ENCODE peak calls at places on chromosome 19, in ten cellular contexts. M is iris pigment epithelial cell; D is fibroblast of the aortic adventitia; W is NCI-H187; K is DND-41; Z is T-cell; G is WERI-Rb-1; R is stimulated activated CD8-positive, alpha-beta memory T cell treated with anti-CD3 and anti-CD28 coated beads, Interleukin-7, amount 100 ng/mL, for 1 hour; L is SW480; E is stimulated activated CD4-positive, alpha-beta T cell treated with anti-CD3 and anti-CD28 coated beads, Interleukin-12 subunit alpha, Interleukin-12 subunit beta, amount 100 ng/mL, for 24 hours. Q is an unnamed sample.

GRCh38 chr19:952680-953500 is 27.1 kb downstream of the ARID3A start:
- DNase-seq in E (no peak), D (no peak), G (no peak), Z (no peak), K (no peak), W (no peak), M (peak), L (no peak), R (no peak), Q (no peak)

GRCh38 chr19:58059003-58059671 is at the start of gene ZNF135:
- DNase-seq in D (peak), M (peak), L (no peak), G (peak), K (peak), R (peak), Z (peak), W (no peak), E (peak), Q (no peak)

GRCh38 chr19:8340341-8341096 is 2.5 kb downstream of the KANK3 start:
- DNase-seq in R (no peak), M (no peak), G (no peak), W (no peak), L (no peak), Z (no peak), K (no peak), E (no peak), D (no peak), Q (no peak)

GRCh38 chr19:8336072-8336569 is 6.9 kb downstream of the KANK3 start:
- DNase-seq in E (no peak), K (no peak), G (no peak), D (no peak), W (no peak), Z (no peak), L (no peak), M (no peak), R (no peak), Q (no peak)

GRCh38 chr19:4372630-4373367 is 27.5 kb downstream of the SH3GL1 start:
- DNase-seq in D (no peak), M (no peak), Z (no peak), K (no peak), R (no peak), W (no peak), E (no peak), G (no peak), L (no peak), Q (no peak)

GRCh38 chr19:42216653-42217521 is 590 bp downstream of the DEDD2 start:
- DNase-seq in D (peak), R (no peak), G (peak), E (no peak), K (peak), W (no peak), Z (peak), L (peak), M (peak), Q (no peak)

GRCh38 chr19:46766569-46767317 is 20.5 kb upstream of the STRN4 start:
- DNase-seq in M (peak), G (peak), Z (peak), D (peak), W (no peak), K (peak), R (no peak), L (peak), E (peak), Q (no peak)

GRCh38 chr19:40990972-40991381 is at the start of gene CYP2B6:
- DNase-seq in Z (no peak), W (no peak), R (no peak), G (no peak), K (no peak), M (no peak), E (no peak), L (peak), D (no peak), Q (no peak)

GRCh38 chr19:32966750-32967149 is 5.0 kb downstream of the CEP89 start:
- DNase-seq in G (no peak), L (no peak), K (no peak), W (no peak), R (no peak), E (no peak), Z (no peak), M (no peak), D (no peak), Q (no peak)